ENCODE peak calls at places on chromosomes 12 and 14, in ten cellular contexts. E is mammary epithelial cell; Z is fibroblast of lung; I is mesendoderm; D is CD4-positive, alpha-beta memory T cell; G is RWPE2; P is IMR-90; O is K562; J is Panc1; T is fibroblast of pulmonary artery. B is an unnamed sample.
A peak's percentile ranks its signal among the peaks of the same experiment; 100 is the strongest.

GRCh38 chr12:90589966-90590365 is 365.0 kb downstream of the CCER1 start:
- DNase-seq in I (no peak), J (no peak), P (no peak), Z (no peak), T (no peak), E (no peak), G (no peak), O (no peak), D (no peak), B (no peak)

GRCh38 chr12:121611306-121611705 is 15.0 kb upstream of the ORAI1 start:
- DNase-seq in O (peak; percentile 79), G (no peak), E (no peak), J (no peak), P (no peak), T (no peak), D (no peak), Z (no peak), I (peak; percentile 52), B (no peak)

GRCh38 chr12:86118161-86118560 is 138.0 kb downstream of the MGAT4C start:
- DNase-seq in D (no peak), O (no peak), P (no peak), I (no peak), Z (no peak), G (no peak), J (no peak), T (no peak), E (no peak), B (no peak)

GRCh38 chr14:101017209-101017608 is 113.7 kb upstream of the RTL1 start:
- DNase-seq in I (peak; percentile 7), D (no peak), T (peak; percentile 37), Z (peak; percentile 18), P (peak; percentile 51), O (no peak), E (no peak), G (peak; percentile 11), J (no peak), B (no peak)

GRCh38 chr12:124648710-124649384 is 81.4 kb upstream of the NCOR2 start:
- DNase-seq in G (no peak), O (no peak), E (no peak), D (no peak), P (no peak), J (no peak), I (no peak), T (no peak), Z (no peak), B (no peak)

GRCh38 chr14:89188492-89188891 is 228.5 kb downstream of the FOXN3 start:
- DNase-seq in T (no peak), E (no peak), P (no peak), I (no peak), D (no peak), Z (no peak), J (no peak), O (no peak), G (no peak), B (no peak)

GRCh38 chr12:52305921-52306705 is 14.8 kb upstream of the KRT81 start:
- DNase-seq in O (no peak), Z (no peak), D (no peak), P (no peak), I (peak; percentile 20), E (no peak), T (no peak), G (no peak), J (no peak), B (no peak)

GRCh38 chr12:52258335-52258901 is 16.0 kb upstream of the KRT86 start:
- DNase-seq in J (no peak), I (peak; percentile 48), D (no peak), P (no peak), E (no peak), T (peak; percentile 31), O (no peak), G (peak; percentile 35), Z (peak; percentile 36), B (no peak)

GRCh38 chr12:56299853-56300643 is at the start of gene CS:
- DNase-seq in O (peak; percentile 96), Z (peak; percentile 97), G (peak; percentile 99), I (peak; percentile 99), J (peak; percentile 80), D (peak; percentile 99), E (peak; percentile 98), T (peak; percentile 97), P (peak; percentile 95), B (peak; percentile 73)

GRCh38 chr12:76259660-76260389 is 88.4 kb downstream of the BBS10 start:
- DNase-seq in P (peak; percentile 94), D (no peak), E (peak; percentile 83), Z (peak; percentile 97), J (no peak), O (no peak), I (peak; percentile 68), G (no peak), T (peak; percentile 94), B (peak; percentile 52)

GRCh38 chr12:76256904-76257303 is 91.3 kb downstream of the BBS10 start:
- DNase-seq in J (no peak), D (no peak), I (no peak), G (no peak), E (no peak), O (no peak), P (no peak), T (no peak), Z (no peak), B (no peak)

GRCh38 chr12:76256341-76256740 is 91.9 kb downstream of the BBS10 start:
- DNase-seq in J (no peak), E (no peak), D (no peak), G (no peak), T (no peak), Z (no peak), I (no peak), P (no peak), O (no peak), B (no peak)

GRCh38 chr12:76259071-76259470 is 89.1 kb downstream of the BBS10 start:
- DNase-seq in J (no peak), O (no peak), D (no peak), Z (peak; percentile 53), G (no peak), I (peak; percentile 93), T (peak; percentile 54), E (no peak), P (peak; percentile 44), B (no peak)

GRCh38 chr12:76260390-76260748 is 87.8 kb downstream of the BBS10 start:
- DNase-seq in E (peak; percentile 62), Z (peak; percentile 68), O (no peak), T (peak; percentile 72), I (no peak), J (no peak), D (no peak), P (peak; percentile 55), G (no peak), B (no peak)
- H3K4me3 ChIP-seq in E (peak overlapping the region; percentile 43), Z (peak overlapping the region; percentile 62), O (no peak overlapping the region), T (peak overlapping the region; percentile 32), I (no peak overlapping the region), J (no peak overlapping the region), D (no peak overlapping the region), P (no peak overlapping the region), G (peak overlapping the region; percentile 22), B (no peak overlapping the region)

GRCh38 chr14:104827173-104828055 is 26.5 kb downstream of the ZBTB42 start:
- DNase-seq in G (peak; percentile 75), D (peak; percentile 58), O (peak; percentile 69), E (peak; percentile 20), Z (peak; percentile 24), I (peak; percentile 96), J (no peak), T (peak; percentile 35), P (peak; percentile 32), B (no peak)
- H3K4me3 ChIP-seq in G (peak overlapping the region; percentile 39), D (no peak overlapping the region), O (peak overlapping the region; percentile 25), E (peak overlapping the region; percentile 46), Z (peak overlapping the region; percentile 54), I (peak overlapping the region; percentile 36), J (peak overlapping the region; percentile 49), T (peak overlapping the region; percentile 49), P (peak overlapping the region; percentile 54), B (peak overlapping the region; percentile 53)

DNA sequence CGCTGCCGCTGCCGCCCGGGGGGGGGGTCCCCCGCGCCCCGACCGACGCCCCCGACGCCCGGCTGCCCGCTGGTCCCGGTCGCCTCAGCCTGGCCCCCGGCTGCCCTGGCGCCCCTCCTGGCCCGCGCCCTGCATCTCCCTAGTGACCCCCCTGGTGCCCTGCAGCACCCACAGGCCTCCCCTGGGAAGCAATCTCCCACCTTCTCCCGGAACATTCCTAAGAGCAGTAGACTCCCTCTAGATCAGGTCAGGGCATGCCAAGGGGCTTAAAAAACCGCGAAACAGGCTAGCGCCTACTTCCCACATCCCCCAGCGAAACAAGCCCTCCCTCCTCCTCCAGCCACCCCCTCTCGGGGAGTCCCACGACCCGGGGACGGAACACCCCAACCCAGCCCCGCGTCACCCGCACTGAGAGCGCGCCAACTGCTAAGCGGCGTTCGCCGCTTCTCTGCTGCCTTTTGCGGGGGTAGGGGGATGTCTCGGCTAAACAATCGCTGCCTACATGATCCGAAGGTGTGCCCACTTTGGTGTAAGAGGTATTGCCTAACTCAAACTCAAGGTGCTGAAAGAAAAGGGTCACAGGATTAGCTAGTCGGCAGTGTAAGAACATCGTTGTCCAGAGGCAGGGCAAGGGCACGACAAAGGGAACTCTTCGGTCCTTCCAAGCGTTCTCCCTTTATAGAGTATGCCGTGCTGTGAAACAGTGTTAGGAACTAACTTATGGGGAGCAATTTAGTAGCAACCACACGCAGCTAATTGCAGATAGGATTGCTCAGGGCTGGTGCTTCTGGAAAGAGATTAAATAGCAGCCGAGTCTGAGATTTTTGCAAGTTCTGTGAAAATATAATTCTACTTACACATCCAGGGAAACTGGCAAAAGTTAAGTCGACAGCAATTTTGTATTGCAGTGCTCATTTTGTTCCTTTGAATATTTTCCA is 617 bp upstream of the NTN4 start:
- DNase-seq in E (peak; percentile 39), P (peak; percentile 22), I (peak; percentile 66), J (no peak), D (peak; percentile 52), O (no peak), G (no peak), Z (peak; percentile 34), T (no peak), B (no peak)
- H3K4me3 ChIP-seq in E (peak overlapping the region; percentile 73), P (peak overlapping the region; percentile 66), I (peak overlapping the region; percentile 41), J (peak overlapping the region; percentile 83), D (no peak overlapping the region), O (no peak overlapping the region), G (peak overlapping the region; percentile 93), Z (peak overlapping the region; percentile 42), T (peak overlapping the region; percentile 58), B (peak overlapping the region; percentile 74)

GRCh38 chr12:42023733-42024494 is 120.8 kb downstream of the GXYLT1 start:
- DNase-seq in O (peak; percentile 65), G (no peak), P (peak; percentile 64), J (peak; percentile 35), Z (peak; percentile 70), T (peak; percentile 76), D (peak; percentile 52), E (peak; percentile 50), I (peak; percentile 81), B (no peak)

GRCh38 chr12:42024495-42024830 is 120.2 kb downstream of the GXYLT1 start:
- DNase-seq in E (no peak), I (no peak), T (no peak), J (no peak), G (no peak), D (no peak), Z (no peak), P (no peak), O (no peak), B (no peak)

GRCh38 chr12:42014972-42015371 is 129.7 kb downstream of the GXYLT1 start:
- DNase-seq in I (no peak), T (no peak), D (no peak), E (no peak), Z (no peak), P (no peak), J (no peak), G (no peak), O (no peak), B (no peak)

GRCh38 chr12:42017036-42017435 is 127.6 kb downstream of the GXYLT1 start:
- DNase-seq in E (no peak), O (no peak), G (no peak), P (no peak), Z (no peak), J (no peak), T (no peak), D (no peak), I (no peak), B (no peak)

GRCh38 chr12:42020226-42020625 is 124.4 kb downstream of the GXYLT1 start:
- DNase-seq in D (no peak), T (no peak), J (no peak), P (no peak), G (no peak), O (no peak), Z (no peak), E (no peak), I (no peak), B (no peak)
- H3K4me3 ChIP-seq in D (no peak overlapping the region), T (no peak overlapping the region), J (no peak overlapping the region), P (no peak overlapping the region), G (no peak overlapping the region), O (no peak overlapping the region), Z (no peak overlapping the region), E (no peak overlapping the region), I (no peak overlapping the region), B (no peak overlapping the region)